ENCODE peak calls at places on chromosome 15, in eight cellular contexts. W is psoas muscle; J is CD8-positive, alpha-beta T cell; D is GM06990; Q is astrocyte of the spinal cord; Z is lower leg skin; N is endothelial cell; O is CD4-positive, alpha-beta T cell. C is an unnamed sample.
A peak's percentile ranks its signal among the peaks of the same experiment; 100 is the strongest.

GRCh38 chr15:83160741-83161140 is 46.9 kb downstream of the HDGFL3 start:
- DNase-seq in W (no peak), J (no peak), D (no peak), Q (no peak), Z (no peak), N (no peak), O (no peak), C (no peak)

GRCh38 chr15:101641134-101641764 is 10.9 kb downstream of the TM2D3 start:
- DNase-seq in W (peak; percentile 76), J (peak; percentile 67), D (peak; percentile 30), Q (peak; percentile 68), Z (peak; percentile 94), N (peak; percentile 75), O (peak; percentile 69), C (peak; percentile 66)

GRCh38 chr15:99917237-99917636 is 184.0 kb upstream of the LYSMD4 start:
- DNase-seq in W (no peak), J (no peak), D (no peak), Q (no peak), Z (no peak), N (no peak), O (no peak), C (no peak)

GRCh38 chr15:100998630-100999029 is 79.5 kb downstream of the LRRK1 start:
- DNase-seq in W (no peak), J (no peak), D (no peak), Q (no peak), Z (no peak), N (no peak), O (no peak), C (no peak)

GRCh38 chr15:68384451-68385239 is 47.3 kb downstream of the ITGA11 start:
- DNase-seq in W (no peak), J (no peak), D (no peak), Q (peak; percentile 91), Z (peak; percentile 80), N (no peak), O (no peak), C (no peak)

GRCh38 chr15:80633235-80633634 is 61.9 kb upstream of the ABHD17C start:
- DNase-seq in W (no peak), J (no peak), D (no peak), Q (no peak), Z (no peak), N (no peak), O (no peak), C (no peak)

GRCh38 chr15:82549199-82549665 is 9.0 kb upstream of the RPS17 start:
- DNase-seq in W (no peak), J (no peak), D (no peak), Q (no peak), Z (no peak), N (no peak), O (no peak), C (no peak)

GRCh38 chr15:37888356-37888755 is 46.1 kb upstream of the TMCO5A start:
- DNase-seq in W (no peak), J (no peak), D (no peak), Q (no peak), Z (no peak), N (no peak), O (no peak), C (no peak)

GRCh38 chr15:83320831-83321230 is 36.4 kb upstream of the BNC1 start:
- DNase-seq in W (no peak), J (no peak), D (no peak), Q (no peak), Z (no peak), N (no peak), O (no peak), C (no peak)

GRCh38 chr15:68712886-68713285 is 107.8 kb downstream of the ANP32A start:
- DNase-seq in W (no peak), J (no peak), D (no peak), Q (no peak), Z (no peak), N (no peak), O (no peak), C (no peak)

GRCh38 chr15:34647569-34648334 is 64.3 kb upstream of the GOLGA8B start:
- DNase-seq in W (no peak), J (no peak), D (no peak), Q (no peak), Z (no peak), N (no peak), O (no peak), C (no peak)

GRCh38 chr15:64251121-64251520 is 88.3 kb upstream of the PPIB start:
- DNase-seq in W (no peak), J (peak; percentile 23), D (no peak), Q (peak; percentile 37), Z (no peak), N (no peak), O (no peak), C (no peak)

DNA sequence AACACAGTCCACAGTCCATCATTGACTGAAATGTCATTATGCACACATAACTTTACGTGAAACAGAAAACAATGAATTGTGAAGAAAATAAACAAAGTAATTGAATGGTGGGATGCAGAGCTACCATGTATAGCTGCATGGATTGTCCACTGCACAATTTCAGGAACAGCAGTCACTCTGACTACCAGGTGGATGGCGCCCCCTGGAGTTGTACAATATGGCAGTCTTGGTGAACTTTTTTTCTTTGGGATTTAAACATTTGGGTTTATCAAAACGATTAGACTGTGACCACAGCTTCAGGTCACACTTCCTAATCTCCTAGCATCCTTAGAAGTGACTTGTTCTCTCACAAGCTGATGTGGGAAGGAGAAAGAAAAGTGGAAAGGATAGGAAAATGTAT is 48.9 kb upstream of the TCF12 start:
- DNase-seq in W (peak; percentile 64), J (no peak), D (no peak), Q (no peak), Z (no peak), N (peak; percentile 60), O (no peak), C (no peak)
- TF ChIP-seq CTCF in W (peak; percentile 71), J (peak; percentile 20), D (peak; percentile 55), Q (peak; percentile 46), Z (peak; percentile 27), N (peak; percentile 78), O (peak; percentile 15), C (peak; percentile 49)

GRCh38 chr15:90599639-90600038 is 69.9 kb downstream of the CRTC3 start:
- DNase-seq in W (no peak), J (no peak), D (no peak), Q (no peak), Z (no peak), N (no peak), O (no peak), C (no peak)

GRCh38 chr15:90606641-90607040 is 76.9 kb downstream of the CRTC3 start:
- DNase-seq in W (no peak), J (no peak), D (no peak), Q (no peak), Z (no peak), N (no peak), O (no peak), C (no peak)

GRCh38 chr15:90607361-90607760 is 77.6 kb downstream of the CRTC3 start:
- DNase-seq in W (no peak), J (no peak), D (no peak), Q (no peak), Z (no peak), N (no peak), O (no peak), C (no peak)

GRCh38 chr15:90600954-90601353 is 71.2 kb downstream of the CRTC3 start:
- DNase-seq in W (no peak), J (no peak), D (no peak), Q (no peak), Z (peak; percentile 3), N (no peak), O (no peak), C (no peak)

GRCh38 chr15:90603893-90604292 is 74.2 kb downstream of the CRTC3 start:
- DNase-seq in W (no peak), J (peak; percentile 45), D (no peak), Q (no peak), Z (no peak), N (no peak), O (peak; percentile 49), C (no peak)
- TF ChIP-seq CTCF in W (peak; percentile 29), J (peak; percentile 45), D (peak; percentile 56), Q (peak; percentile 48), Z (no peak), N (no peak), O (peak; percentile 70), C (peak; percentile 31)

GRCh38 chr15:41966920-41967465 is 5.4 kb downstream of the EHD4 start:
- DNase-seq in W (no peak), J (no peak), D (no peak), Q (no peak), Z (peak; percentile 48), N (no peak), O (no peak), C (no peak)
- TF ChIP-seq CTCF in W (no peak), J (no peak), D (no peak), Q (no peak), Z (no peak), N (no peak), O (no peak), C (no peak)

DNA sequence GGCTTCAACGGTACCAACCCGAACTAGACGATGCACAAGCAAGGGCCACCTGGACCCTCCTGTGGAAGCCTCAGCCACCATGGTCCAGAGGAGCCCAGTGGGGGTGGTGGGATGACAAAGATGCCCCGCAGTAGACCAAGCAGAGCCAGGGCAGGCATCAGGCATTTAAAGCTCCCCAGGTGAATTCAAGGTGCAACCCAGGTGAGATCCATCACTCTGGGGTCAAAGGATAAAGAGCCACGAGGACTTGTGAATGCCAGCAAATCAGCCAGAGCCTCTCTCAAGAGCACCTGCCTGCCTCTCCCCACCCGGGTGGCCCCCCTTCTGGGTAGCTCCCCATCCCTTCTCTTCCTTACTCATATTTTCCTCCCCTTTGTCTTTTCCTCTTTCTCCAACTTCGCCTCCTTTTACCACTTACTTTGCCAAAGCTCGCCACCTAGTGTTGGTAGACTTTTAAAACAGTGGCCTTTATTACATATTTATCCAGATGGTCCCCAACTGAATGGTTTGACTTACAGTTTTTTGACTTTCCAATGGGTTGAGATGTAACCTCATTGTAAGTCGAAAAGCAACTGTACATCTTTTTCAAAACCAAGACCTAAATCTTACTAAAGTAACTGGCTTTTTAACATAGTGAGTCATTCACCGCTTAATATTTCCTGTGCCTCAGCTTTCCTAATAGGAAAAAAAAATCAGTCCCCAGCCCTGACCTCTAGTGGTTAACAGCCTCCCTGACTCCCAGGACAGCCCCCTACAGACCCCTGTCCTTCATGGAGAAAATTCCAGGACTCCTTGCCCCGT is 18.8 kb downstream of the PLA2G4F start:
- DNase-seq in W (no peak), J (no peak), D (no peak), Q (peak; percentile 57), Z (peak; percentile 74), N (peak; percentile 40), O (no peak), C (peak; percentile 67)
- TF ChIP-seq CTCF in W (peak; percentile 53), J (peak; percentile 42), D (peak; percentile 60), Q (peak; percentile 62), Z (no peak), N (peak; percentile 72), O (peak; percentile 68), C (peak; percentile 57)

GRCh38 chr15:58957101-58957973 is 23.9 kb upstream of the SLTM start:
- DNase-seq in W (no peak), J (peak; percentile 52), D (peak; percentile 25), Q (peak; percentile 52), Z (no peak), N (peak; percentile 63), O (peak; percentile 53), C (peak; percentile 59)
- TF ChIP-seq CTCF in W (peak; percentile 67), J (peak; percentile 82), D (peak; percentile 76), Q (peak; percentile 90), Z (peak; percentile 39), N (peak; percentile 83), O (peak; percentile 83), C (peak; percentile 35)

GRCh38 chr15:62125763-62126162 is 39.3 kb downstream of the C2CD4B start:
- DNase-seq in W (no peak), J (no peak), D (no peak), Q (no peak), Z (no peak), N (no peak), O (no peak), C (no peak)
- TF ChIP-seq CTCF in W (peak; percentile 31), J (no peak), D (peak; percentile 54), Q (peak; percentile 56), Z (no peak), N (no peak), O (no peak), C (no peak)

C was measured in GM10248.